ENCODE peak calls at places on chromosome 20, in ten cellular contexts. One of them, this sample, is unnamed.

GRCh38 chr20:11753155-11753554 is 164.5 kb upstream of the BTBD3 start:
- DNase-seq in astrocyte of the spinal cord: no peak
- DNase-seq in HFFc6: no peak
- DNase-seq in CD8-positive, alpha-beta T cell: no peak
- DNase-seq in cardiac muscle cell: no peak
- DNase-seq in pancreas: no peak
- DNase-seq in GM13977: no peak
- DNase-seq in psoas muscle: no peak
- DNase-seq in RWPE2: no peak
- DNase-seq in fibroblast of lung: no peak
- DNase-seq in this sample: no peak

GRCh38 chr20:25038103-25038410 is 19.9 kb downstream of the ACSS1 start:
- DNase-seq in astrocyte of the spinal cord: no peak
- DNase-seq in HFFc6: no peak
- DNase-seq in CD8-positive, alpha-beta T cell: no peak
- DNase-seq in cardiac muscle cell: no peak
- DNase-seq in pancreas: no peak
- DNase-seq in GM13977: no peak
- DNase-seq in psoas muscle: no peak
- DNase-seq in RWPE2: no peak
- DNase-seq in fibroblast of lung: no peak
- DNase-seq in this sample: no peak

GRCh38 chr20:57013221-57013620 is 253.2 kb downstream of the BMP7 start:
- DNase-seq in astrocyte of the spinal cord: no peak
- DNase-seq in HFFc6: no peak
- DNase-seq in CD8-positive, alpha-beta T cell: no peak
- DNase-seq in cardiac muscle cell: no peak
- DNase-seq in pancreas: no peak
- DNase-seq in GM13977: no peak
- DNase-seq in psoas muscle: no peak
- DNase-seq in RWPE2: no peak
- DNase-seq in fibroblast of lung: no peak
- DNase-seq in this sample: no peak

GRCh38 chr20:32495949-32496348 is 89.2 kb downstream of the NOL4L start:
- DNase-seq in astrocyte of the spinal cord: no peak
- DNase-seq in HFFc6: no peak
- DNase-seq in CD8-positive, alpha-beta T cell: no peak
- DNase-seq in cardiac muscle cell: no peak
- DNase-seq in pancreas: no peak
- DNase-seq in GM13977: no peak
- DNase-seq in psoas muscle: peak; percentile 31
- DNase-seq in RWPE2: peak; percentile 77
- DNase-seq in fibroblast of lung: no peak
- DNase-seq in this sample: no peak

GRCh38 chr20:11511816-11512215 is 405.9 kb upstream of the BTBD3 start:
- DNase-seq in astrocyte of the spinal cord: peak; percentile 9
- DNase-seq in HFFc6: no peak
- DNase-seq in CD8-positive, alpha-beta T cell: no peak
- DNase-seq in cardiac muscle cell: peak; percentile 77
- DNase-seq in pancreas: no peak
- DNase-seq in GM13977: no peak
- DNase-seq in psoas muscle: no peak
- DNase-seq in RWPE2: no peak
- DNase-seq in fibroblast of lung: peak; percentile 47
- DNase-seq in this sample: no peak

GRCh38 chr20:3645309-3646066 is 17.7 kb downstream of the GFRA4 start:
- DNase-seq in astrocyte of the spinal cord: no peak
- DNase-seq in HFFc6: no peak
- DNase-seq in CD8-positive, alpha-beta T cell: no peak
- DNase-seq in cardiac muscle cell: no peak
- DNase-seq in pancreas: no peak
- DNase-seq in GM13977: no peak
- DNase-seq in psoas muscle: no peak
- DNase-seq in RWPE2: no peak
- DNase-seq in fibroblast of lung: no peak
- DNase-seq in this sample: no peak

GRCh38 chr20:35680464-35681183 is 15.9 kb upstream of the CPNE1 start:
- DNase-seq in astrocyte of the spinal cord: no peak
- DNase-seq in HFFc6: no peak
- DNase-seq in CD8-positive, alpha-beta T cell: no peak
- DNase-seq in cardiac muscle cell: no peak
- DNase-seq in pancreas: no peak
- DNase-seq in GM13977: no peak
- DNase-seq in psoas muscle: no peak
- DNase-seq in RWPE2: peak; percentile 38
- DNase-seq in fibroblast of lung: no peak
- DNase-seq in this sample: no peak

GRCh38 chr20:1965520-1966278 is 28.2 kb downstream of the PDYN start:
- DNase-seq in astrocyte of the spinal cord: peak; percentile 59
- DNase-seq in HFFc6: peak; percentile 39
- DNase-seq in CD8-positive, alpha-beta T cell: peak; percentile 75
- DNase-seq in cardiac muscle cell: peak; percentile 76
- DNase-seq in pancreas: peak; percentile 80
- DNase-seq in GM13977: peak; percentile 83
- DNase-seq in psoas muscle: peak; percentile 86
- DNase-seq in RWPE2: peak; percentile 73
- DNase-seq in fibroblast of lung: peak; percentile 48
- DNase-seq in this sample: peak; percentile 81

GRCh38 chr20:1844723-1845523 is 50.3 kb upstream of the SIRPA start:
- DNase-seq in astrocyte of the spinal cord: peak; percentile 30
- DNase-seq in HFFc6: no peak
- DNase-seq in CD8-positive, alpha-beta T cell: no peak
- DNase-seq in cardiac muscle cell: peak; percentile 92
- DNase-seq in pancreas: no peak
- DNase-seq in GM13977: peak; percentile 89
- DNase-seq in psoas muscle: peak; percentile 66
- DNase-seq in RWPE2: no peak
- DNase-seq in fibroblast of lung: peak; percentile 55
- DNase-seq in this sample: peak; percentile 61

GRCh38 chr20:63668351-63668750 is 10.2 kb downstream of the RTEL1 start:
- DNase-seq in astrocyte of the spinal cord: no peak
- DNase-seq in HFFc6: no peak
- DNase-seq in CD8-positive, alpha-beta T cell: no peak
- DNase-seq in cardiac muscle cell: no peak
- DNase-seq in pancreas: no peak
- DNase-seq in GM13977: no peak
- DNase-seq in psoas muscle: no peak
- DNase-seq in RWPE2: no peak
- DNase-seq in fibroblast of lung: no peak
- DNase-seq in this sample: no peak
- TF ChIP-seq CTCF in astrocyte of the spinal cord: no peak
- TF ChIP-seq CTCF in HFFc6: no peak
- TF ChIP-seq CTCF in CD8-positive, alpha-beta T cell: no peak
- TF ChIP-seq CTCF in cardiac muscle cell: no peak
- TF ChIP-seq CTCF in pancreas: no peak
- TF ChIP-seq CTCF in GM13977: no peak
- TF ChIP-seq CTCF in psoas muscle: no peak
- TF ChIP-seq CTCF in RWPE2: no peak
- TF ChIP-seq CTCF in fibroblast of lung: no peak
- TF ChIP-seq CTCF in this sample: no peak

GRCh38 chr20:61662226-61662945 is 403.3 kb downstream of the TAF4 start:
- DNase-seq in astrocyte of the spinal cord: no peak
- DNase-seq in HFFc6: no peak
- DNase-seq in CD8-positive, alpha-beta T cell: no peak
- DNase-seq in cardiac muscle cell: no peak
- DNase-seq in pancreas: no peak
- DNase-seq in GM13977: no peak
- DNase-seq in psoas muscle: no peak
- DNase-seq in RWPE2: peak; percentile 86
- DNase-seq in fibroblast of lung: no peak
- DNase-seq in this sample: no peak
- TF ChIP-seq CTCF in astrocyte of the spinal cord: peak; percentile 26
- TF ChIP-seq CTCF in HFFc6: no peak
- TF ChIP-seq CTCF in CD8-positive, alpha-beta T cell: no peak
- TF ChIP-seq CTCF in cardiac muscle cell: no peak
- TF ChIP-seq CTCF in pancreas: no peak
- TF ChIP-seq CTCF in GM13977: no peak
- TF ChIP-seq CTCF in psoas muscle: no peak
- TF ChIP-seq CTCF in RWPE2: no peak
- TF ChIP-seq CTCF in fibroblast of lung: no peak
- TF ChIP-seq CTCF in this sample: no peak

GRCh38 chr20:53208110-53208908 is 236.2 kb downstream of the TSHZ2 start:
- DNase-seq in astrocyte of the spinal cord: no peak
- DNase-seq in HFFc6: no peak
- DNase-seq in CD8-positive, alpha-beta T cell: peak; percentile 11
- DNase-seq in cardiac muscle cell: no peak
- DNase-seq in pancreas: no peak
- DNase-seq in GM13977: no peak
- DNase-seq in psoas muscle: no peak
- DNase-seq in RWPE2: no peak
- DNase-seq in fibroblast of lung: no peak
- DNase-seq in this sample: no peak
- TF ChIP-seq CTCF in astrocyte of the spinal cord: no peak
- TF ChIP-seq CTCF in HFFc6: no peak
- TF ChIP-seq CTCF in CD8-positive, alpha-beta T cell: no peak
- TF ChIP-seq CTCF in cardiac muscle cell: no peak
- TF ChIP-seq CTCF in pancreas: no peak
- TF ChIP-seq CTCF in GM13977: peak; percentile 22
- TF ChIP-seq CTCF in psoas muscle: no peak
- TF ChIP-seq CTCF in RWPE2: no peak
- TF ChIP-seq CTCF in fibroblast of lung: no peak
- TF ChIP-seq CTCF in this sample: no peak

GRCh38 chr20:41540459-41540858 is 77.7 kb downstream of the CHD6 start:
- DNase-seq in astrocyte of the spinal cord: no peak
- DNase-seq in HFFc6: no peak
- DNase-seq in CD8-positive, alpha-beta T cell: no peak
- DNase-seq in cardiac muscle cell: no peak
- DNase-seq in pancreas: no peak
- DNase-seq in GM13977: no peak
- DNase-seq in psoas muscle: no peak
- DNase-seq in RWPE2: no peak
- DNase-seq in fibroblast of lung: no peak
- DNase-seq in this sample: no peak

GRCh38 chr20:41534842-41535241 is 83.3 kb downstream of the CHD6 start:
- DNase-seq in astrocyte of the spinal cord: peak; percentile 22
- DNase-seq in HFFc6: no peak
- DNase-seq in CD8-positive, alpha-beta T cell: no peak
- DNase-seq in cardiac muscle cell: peak; percentile 20
- DNase-seq in pancreas: no peak
- DNase-seq in GM13977: no peak
- DNase-seq in psoas muscle: no peak
- DNase-seq in RWPE2: no peak
- DNase-seq in fibroblast of lung: peak; percentile 48
- DNase-seq in this sample: no peak

GRCh38 chr20:41537865-41538264 is 80.3 kb downstream of the CHD6 start:
- DNase-seq in astrocyte of the spinal cord: no peak
- DNase-seq in HFFc6: no peak
- DNase-seq in CD8-positive, alpha-beta T cell: no peak
- DNase-seq in cardiac muscle cell: no peak
- DNase-seq in pancreas: no peak
- DNase-seq in GM13977: no peak
- DNase-seq in psoas muscle: no peak
- DNase-seq in RWPE2: no peak
- DNase-seq in fibroblast of lung: no peak
- DNase-seq in this sample: no peak

GRCh38 chr20:41540916-41541315 is 77.3 kb downstream of the CHD6 start:
- DNase-seq in astrocyte of the spinal cord: no peak
- DNase-seq in HFFc6: no peak
- DNase-seq in CD8-positive, alpha-beta T cell: no peak
- DNase-seq in cardiac muscle cell: no peak
- DNase-seq in pancreas: no peak
- DNase-seq in GM13977: no peak
- DNase-seq in psoas muscle: no peak
- DNase-seq in RWPE2: no peak
- DNase-seq in fibroblast of lung: no peak
- DNase-seq in this sample: no peak

DNA sequence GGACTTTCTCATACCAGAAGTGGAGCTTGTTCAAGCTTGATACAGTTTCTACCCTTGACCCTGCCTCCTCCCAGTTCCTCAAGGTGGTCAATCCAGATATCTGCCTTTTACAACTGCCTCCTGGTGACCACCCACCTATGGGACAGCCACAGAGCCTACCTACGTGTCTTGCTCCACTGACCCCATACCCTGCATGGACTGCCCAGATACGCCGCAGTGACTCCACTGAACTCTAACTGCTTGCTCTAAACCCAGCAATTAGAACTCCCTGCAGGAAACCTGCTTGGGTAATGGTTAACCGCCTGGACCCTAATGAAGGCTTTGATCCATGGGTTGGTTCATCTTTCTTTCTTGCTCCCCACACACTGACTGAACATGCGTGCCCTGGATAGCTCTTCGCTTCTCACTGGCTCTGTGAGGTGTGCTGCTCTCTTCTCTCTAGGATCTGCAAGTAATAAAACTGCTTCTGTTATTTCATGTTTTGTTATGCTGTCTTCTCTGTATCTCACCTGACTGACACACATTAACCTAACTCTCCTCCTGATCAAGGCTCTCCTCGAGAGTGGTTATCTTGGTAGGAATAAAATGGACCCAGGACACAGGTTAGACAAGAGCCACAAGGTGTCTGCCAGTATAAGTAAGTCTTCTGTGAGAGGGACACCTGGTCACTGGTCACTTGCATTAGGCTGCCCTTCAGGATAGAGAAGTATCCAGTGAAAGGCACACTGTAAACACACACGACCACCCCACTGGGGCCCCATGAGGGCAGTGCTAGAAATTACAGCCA is 79.2 kb downstream of the CHD6 start:
- DNase-seq in astrocyte of the spinal cord: no peak
- DNase-seq in HFFc6: no peak
- DNase-seq in CD8-positive, alpha-beta T cell: no peak
- DNase-seq in cardiac muscle cell: no peak
- DNase-seq in pancreas: no peak
- DNase-seq in GM13977: no peak
- DNase-seq in psoas muscle: no peak
- DNase-seq in RWPE2: no peak
- DNase-seq in fibroblast of lung: no peak
- DNase-seq in this sample: no peak
- TF ChIP-seq CTCF in astrocyte of the spinal cord: no peak
- TF ChIP-seq CTCF in HFFc6: no peak
- TF ChIP-seq CTCF in CD8-positive, alpha-beta T cell: no peak
- TF ChIP-seq CTCF in cardiac muscle cell: no peak
- TF ChIP-seq CTCF in pancreas: no peak
- TF ChIP-seq CTCF in GM13977: no peak
- TF ChIP-seq CTCF in psoas muscle: no peak
- TF ChIP-seq CTCF in RWPE2: no peak
- TF ChIP-seq CTCF in fibroblast of lung: no peak
- TF ChIP-seq CTCF in this sample: no peak

DNA sequence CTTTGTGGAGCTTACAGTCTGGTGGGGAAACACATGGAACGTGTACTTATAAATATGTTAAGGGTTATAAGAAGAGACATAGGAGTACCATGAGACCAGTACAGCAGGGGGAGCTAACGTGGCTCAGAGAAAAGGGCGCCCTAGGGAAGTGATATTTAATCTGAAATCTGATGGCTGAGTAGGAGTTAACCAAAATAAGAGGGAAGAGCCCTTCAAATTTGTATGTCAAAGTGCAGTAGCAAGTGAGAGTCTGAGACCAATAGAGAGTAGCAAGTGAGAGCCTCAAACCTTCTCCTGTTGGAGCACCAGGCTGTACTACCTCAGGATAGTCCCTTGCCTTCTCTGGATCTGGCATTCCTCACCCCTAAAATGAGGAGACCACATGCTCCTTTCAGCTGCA is 6.1 kb upstream of the PKIG start:
- DNase-seq in astrocyte of the spinal cord: peak; percentile 52
- DNase-seq in HFFc6: peak; percentile 26
- DNase-seq in CD8-positive, alpha-beta T cell: no peak
- DNase-seq in cardiac muscle cell: peak; percentile 71
- DNase-seq in pancreas: no peak
- DNase-seq in GM13977: peak; percentile 45
- DNase-seq in psoas muscle: no peak
- DNase-seq in RWPE2: no peak
- DNase-seq in fibroblast of lung: peak; percentile 32
- DNase-seq in this sample: no peak
- TF ChIP-seq CTCF in astrocyte of the spinal cord: peak; percentile 50
- TF ChIP-seq CTCF in HFFc6: peak; percentile 65
- TF ChIP-seq CTCF in CD8-positive, alpha-beta T cell: no peak
- TF ChIP-seq CTCF in cardiac muscle cell: peak; percentile 53
- TF ChIP-seq CTCF in pancreas: no peak
- TF ChIP-seq CTCF in GM13977: peak; percentile 61
- TF ChIP-seq CTCF in psoas muscle: peak; percentile 46
- TF ChIP-seq CTCF in RWPE2: peak; percentile 38
- TF ChIP-seq CTCF in fibroblast of lung: peak; percentile 49
- TF ChIP-seq CTCF in this sample: no peak

GRCh38 chr20:44750081-44750805 is 4.6 kb downstream of the KCNK15 start:
- DNase-seq in astrocyte of the spinal cord: no peak
- DNase-seq in HFFc6: no peak
- DNase-seq in CD8-positive, alpha-beta T cell: no peak
- DNase-seq in cardiac muscle cell: no peak
- DNase-seq in pancreas: no peak
- DNase-seq in GM13977: no peak
- DNase-seq in psoas muscle: peak; percentile 58
- DNase-seq in RWPE2: no peak
- DNase-seq in fibroblast of lung: no peak
- DNase-seq in this sample: no peak
- TF ChIP-seq CTCF in astrocyte of the spinal cord: peak; percentile 4
- TF ChIP-seq CTCF in HFFc6: peak; percentile 42
- TF ChIP-seq CTCF in CD8-positive, alpha-beta T cell: no peak
- TF ChIP-seq CTCF in cardiac muscle cell: peak; percentile 17
- TF ChIP-seq CTCF in pancreas: no peak
- TF ChIP-seq CTCF in GM13977: peak; percentile 21
- TF ChIP-seq CTCF in psoas muscle: peak; percentile 41
- TF ChIP-seq CTCF in RWPE2: peak; percentile 84
- TF ChIP-seq CTCF in fibroblast of lung: no peak
- TF ChIP-seq CTCF in this sample: no peak